ENCODE peak calls at places on chromosomes 1 and 21, in eight cellular contexts. N is stomach, H is heart left ventricle, W is adrenal gland, S is uterus, L is sigmoid colon, Z is spleen, T is Peyer's patch. G is an unnamed sample. For H3K4me1 and H3K36me3, the result is how much of the 10 kb centered on the place peaks cover.

GRCh38 chr1:98669355-98670296 is 8.1 kb downstream of the SNX7 start:
- DNase-seq in Z (no peak), H (no peak), S (no peak), N (no peak), T (no peak), L (no peak), W (no peak), G (no peak)

GRCh38 chr1:185426761-185427698 is 110.0 kb upstream of the IVNS1ABP start:
- DNase-seq in H (peak), N (no peak), T (no peak), W (peak), S (no peak), L (peak), Z (no peak), G (peak)

GRCh38 chr1:154983776-154984466 is 777 bp downstream of the FLAD1 start:
- DNase-seq in N (no peak), L (peak), H (no peak), W (peak), T (no peak), Z (peak), S (no peak), G (no peak)

GRCh38 chr1:152654110-152654509 is 9.1 kb upstream of the LCE2D start:
- DNase-seq in N (peak), W (peak), H (no peak), Z (no peak), S (no peak), T (no peak), L (no peak), G (peak)

GRCh38 chr1:30637183-30637969 is 86.0 kb downstream of the MATN1 start:
- DNase-seq in T (no peak), H (no peak), W (no peak), S (peak), Z (no peak), N (no peak), L (peak), G (no peak)

GRCh38 chr1:88800382-88801051 is 90.8 kb downstream of the GTF2B start:
- DNase-seq in Z (no peak), T (no peak), N (no peak), L (no peak), H (no peak), S (no peak), W (no peak), G (peak)

GRCh38 chr1:39372105-39372504 is 119.3 kb upstream of the BMP8A start:
- DNase-seq in L (no peak), Z (no peak), N (no peak), W (no peak), H (no peak), S (no peak), T (no peak), G (no peak)

GRCh38 chr1:12501661-12502060 is 116.3 kb downstream of the DHRS3 start:
- DNase-seq in T (no peak), S (no peak), W (peak), Z (no peak), H (no peak), L (peak), N (no peak), G (no peak)

GRCh38 chr1:229664133-229664689 is 38.2 kb downstream of the URB2 start:
- DNase-seq in T (peak), N (peak), Z (peak), H (no peak), W (no peak), S (no peak), L (no peak), G (peak)

GRCh38 chr1:238451781-238452310 is 561.1 kb upstream of the ZP4 start:
- DNase-seq in W (no peak), S (no peak), L (no peak), T (no peak), H (no peak), N (no peak), Z (no peak), G (no peak)

GRCh38 chr1:59243544-59243943 is 53.4 kb upstream of the FGGY start:
- DNase-seq in Z (no peak), T (no peak), H (no peak), N (no peak), W (no peak), L (no peak), S (no peak), G (no peak)

GRCh38 chr1:110620686-110621085 is 14.5 kb upstream of the KCNA2 start:
- DNase-seq in W (no peak), Z (no peak), S (no peak), N (no peak), T (peak), L (no peak), H (no peak), G (peak)

GRCh38 chr1:208536176-208536575 is 292.0 kb upstream of the PLXNA2 start:
- DNase-seq in H (no peak), Z (no peak), L (no peak), T (no peak), N (no peak), W (no peak), S (no peak), G (no peak)

GRCh38 chr1:113993766-113994165 is 14.5 kb downstream of the OLFML3 start:
- DNase-seq in N (no peak), Z (no peak), S (no peak), W (no peak), T (no peak), L (no peak), H (no peak), G (no peak)

GRCh38 chr1:74681449-74681848 is 7.9 kb upstream of the ERICH3 start:
- DNase-seq in H (no peak), L (no peak), W (no peak), T (no peak), N (no peak), Z (no peak), S (no peak), G (no peak)

GRCh38 chr1:48670234-48671020 is 106.3 kb downstream of the BEND5 start:
- DNase-seq in T (no peak), L (no peak), H (no peak), N (peak), S (no peak), W (peak), Z (no peak), G (peak)

GRCh38 chr1:177256153-177256814 is 85.5 kb downstream of the BRINP2 start:
- DNase-seq in S (peak), N (peak), H (peak), Z (peak), L (peak), T (no peak), W (peak), G (peak)

GRCh38 chr21:39340687-39341086 is 8.2 kb downstream of the HMGN1 start:
- DNase-seq in T (no peak), W (no peak), S (no peak), L (no peak), Z (no peak), H (no peak), N (no peak), G (no peak)

GRCh38 chr21:39336457-39337008 is 12.4 kb downstream of the HMGN1 start:
- DNase-seq in W (no peak), H (no peak), L (no peak), Z (no peak), S (no peak), N (no peak), T (no peak), G (no peak)

GRCh38 chr21:39345440-39345839 is 3.4 kb downstream of the HMGN1 start:
- DNase-seq in W (no peak), Z (no peak), H (no peak), S (no peak), T (no peak), N (no peak), L (no peak), G (no peak)

GRCh38 chr21:39344848-39345247 is 4.0 kb downstream of the HMGN1 start:
- DNase-seq in N (no peak), H (no peak), W (no peak), S (no peak), Z (no peak), L (no peak), T (no peak), G (no peak)

DNA sequence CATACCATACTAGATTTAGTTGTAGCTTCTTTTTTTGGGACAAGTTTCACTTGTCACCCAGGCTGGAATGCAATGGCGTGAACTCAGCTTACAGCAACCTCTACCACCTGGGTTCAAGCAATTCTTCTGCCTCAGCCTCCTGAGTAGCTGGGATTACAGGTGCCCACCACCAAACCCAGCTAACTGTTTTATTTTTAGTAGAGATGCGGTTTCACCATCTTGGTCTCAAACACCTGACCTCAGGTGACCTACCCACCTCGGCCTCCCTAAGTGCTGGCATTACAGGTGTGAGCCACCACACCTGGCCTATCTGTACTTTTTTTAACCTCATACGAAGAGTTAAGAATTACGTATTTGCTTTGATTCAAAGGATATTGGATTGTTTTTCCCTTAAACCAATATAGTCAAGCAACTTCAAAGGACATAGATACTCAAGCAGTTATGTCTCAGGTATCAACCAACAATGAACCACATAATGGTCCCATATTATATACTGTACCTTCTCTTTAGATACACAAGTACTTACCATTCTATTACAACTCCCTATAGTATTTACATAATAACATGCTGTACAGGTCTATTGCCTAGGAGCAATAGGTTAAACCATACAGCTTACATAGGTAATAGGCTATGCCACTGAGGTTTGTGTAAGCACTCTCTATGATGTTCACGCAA is 7.5 kb downstream of the HMGN1 start:
- DNase-seq in N (no peak), W (no peak), T (no peak), H (no peak), Z (no peak), S (no peak), L (no peak), G (no peak)
- TF ChIP-seq POLR2A in N (no peak), W (no peak), T (no peak), H (no peak), Z (no peak), S (no peak), L (no peak), G (no peak)

DNA sequence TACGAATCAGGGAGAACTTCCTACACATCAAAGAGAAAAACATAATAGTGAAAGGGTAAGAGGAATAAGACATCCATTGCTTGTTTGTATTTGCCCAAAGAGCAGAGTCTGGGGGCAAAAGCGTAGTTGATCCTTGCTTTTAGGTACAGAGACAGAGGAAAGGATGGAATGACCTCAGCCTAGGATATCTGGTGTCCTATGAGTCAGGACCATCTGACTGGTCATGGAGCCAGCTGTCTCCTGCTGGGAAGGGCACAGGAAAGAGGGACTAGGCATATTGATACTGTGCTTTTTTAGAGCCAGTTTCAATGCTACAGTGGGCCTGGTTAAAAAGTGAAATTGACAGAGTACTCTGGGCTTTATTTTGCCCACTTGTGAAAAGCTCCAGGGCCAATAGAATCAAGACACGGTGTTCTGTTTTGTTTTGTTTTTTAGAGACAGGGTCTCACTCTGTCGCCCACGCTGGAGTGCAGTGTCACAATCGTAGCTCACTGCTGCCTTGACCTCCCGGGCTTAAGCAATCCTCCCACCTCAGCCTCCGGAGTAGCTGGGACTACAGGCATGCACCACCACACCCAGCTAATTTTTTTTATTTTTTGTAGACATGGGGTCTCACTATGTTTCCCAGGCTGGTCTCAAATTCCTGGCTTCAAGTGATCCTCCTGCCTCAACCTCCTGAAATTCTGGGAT is 3.2 kb downstream of the PLEKHO1 start:
- DNase-seq in Z (no peak), S (peak), W (peak), T (no peak), L (peak), N (no peak), H (peak), G (no peak)
- H3K4me1 ChIP-seq in Z (half or more), S (under half), W (half or more), T (under half), L (under half), N (half or more), H (half or more), G (under half)

GRCh38 chr1:2520806-2521205 is 5.6 kb downstream of the PANK4 start:
- DNase-seq in H (no peak), Z (no peak), N (no peak), S (no peak), T (no peak), W (no peak), L (no peak), G (no peak)
- H3K36me3 ChIP-seq in H (half or more), Z (half or more), N (half or more), S (under half), T (half or more), W (under half), L (half or more), G (half or more)

GRCh38 chr21:45318556-45319341 is 31.1 kb upstream of the POFUT2 start:
- DNase-seq in N (peak), T (no peak), L (peak), Z (peak), S (peak), H (peak), W (peak), G (no peak)
- TF ChIP-seq POLR2A in N (no peak), T (no peak), L (no peak), Z (no peak), S (no peak), H (no peak), W (no peak), G (no peak)

G was measured in thyroid gland.